ENCODE peak calls at places on chromosomes 3 and 15, in eight cellular contexts. One of them, this sample, is unnamed. For H3K36me3, the result is how much of the 10 kb centered on the place peaks cover.

GRCh38 chr3:19866751-19867347 is 67.2 kb downstream of the EFHB start:
- DNase-seq in cardiac muscle cell: peak
- DNase-seq in ovary: peak
- DNase-seq in neuronal stem cell: peak
- DNase-seq in prostate gland: peak
- DNase-seq in SJSA1: peak
- DNase-seq in CD8-positive, alpha-beta memory T cell: no peak
- DNase-seq in CD8-positive, alpha-beta T cell: peak
- DNase-seq in this sample: no peak

GRCh38 chr3:81749285-81749684 is 12.2 kb downstream of the GBE1 start:
- DNase-seq in cardiac muscle cell: no peak
- DNase-seq in ovary: no peak
- DNase-seq in neuronal stem cell: no peak
- DNase-seq in prostate gland: no peak
- DNase-seq in SJSA1: no peak
- DNase-seq in CD8-positive, alpha-beta memory T cell: no peak
- DNase-seq in CD8-positive, alpha-beta T cell: no peak
- DNase-seq in this sample: no peak

GRCh38 chr15:64749167-64749566 is 26.2 kb downstream of the RBPMS2 start:
- DNase-seq in cardiac muscle cell: no peak
- DNase-seq in ovary: no peak
- DNase-seq in neuronal stem cell: no peak
- DNase-seq in prostate gland: no peak
- DNase-seq in SJSA1: no peak
- DNase-seq in CD8-positive, alpha-beta memory T cell: no peak
- DNase-seq in CD8-positive, alpha-beta T cell: no peak
- DNase-seq in this sample: no peak

GRCh38 chr15:20357139-20358065 is 184.2 kb downstream of the GOLGA6L6 start:
- DNase-seq in cardiac muscle cell: no peak
- DNase-seq in ovary: no peak
- DNase-seq in neuronal stem cell: no peak
- DNase-seq in prostate gland: peak
- DNase-seq in SJSA1: no peak
- DNase-seq in CD8-positive, alpha-beta memory T cell: no peak
- DNase-seq in CD8-positive, alpha-beta T cell: no peak
- DNase-seq in this sample: no peak

GRCh38 chr3:48440590-48440958 is 517 bp downstream of the TMA7 start:
- DNase-seq in cardiac muscle cell: peak
- DNase-seq in ovary: no peak
- DNase-seq in neuronal stem cell: no peak
- DNase-seq in prostate gland: no peak
- DNase-seq in SJSA1: no peak
- DNase-seq in CD8-positive, alpha-beta memory T cell: no peak
- DNase-seq in CD8-positive, alpha-beta T cell: no peak
- DNase-seq in this sample: no peak

GRCh38 chr3:10228248-10228950 is 19.9 kb upstream of the TATDN2 start:
- DNase-seq in cardiac muscle cell: no peak
- DNase-seq in ovary: no peak
- DNase-seq in neuronal stem cell: no peak
- DNase-seq in prostate gland: no peak
- DNase-seq in SJSA1: no peak
- DNase-seq in CD8-positive, alpha-beta memory T cell: no peak
- DNase-seq in CD8-positive, alpha-beta T cell: no peak
- DNase-seq in this sample: no peak

GRCh38 chr3:58116985-58117384 is 93.8 kb downstream of the DNASE1L3 start:
- DNase-seq in cardiac muscle cell: no peak
- DNase-seq in ovary: no peak
- DNase-seq in neuronal stem cell: no peak
- DNase-seq in prostate gland: no peak
- DNase-seq in SJSA1: no peak
- DNase-seq in CD8-positive, alpha-beta memory T cell: no peak
- DNase-seq in CD8-positive, alpha-beta T cell: no peak
- DNase-seq in this sample: no peak

GRCh38 chr15:38062679-38063078 is 128.2 kb downstream of the TMCO5A start:
- DNase-seq in cardiac muscle cell: no peak
- DNase-seq in ovary: no peak
- DNase-seq in neuronal stem cell: no peak
- DNase-seq in prostate gland: no peak
- DNase-seq in SJSA1: no peak
- DNase-seq in CD8-positive, alpha-beta memory T cell: no peak
- DNase-seq in CD8-positive, alpha-beta T cell: no peak
- DNase-seq in this sample: no peak

GRCh38 chr3:67001086-67001861 is 3.2 kb downstream of the KBTBD8 start:
- DNase-seq in cardiac muscle cell: no peak
- DNase-seq in ovary: no peak
- DNase-seq in neuronal stem cell: no peak
- DNase-seq in prostate gland: no peak
- DNase-seq in SJSA1: no peak
- DNase-seq in CD8-positive, alpha-beta memory T cell: no peak
- DNase-seq in CD8-positive, alpha-beta T cell: no peak
- DNase-seq in this sample: no peak

GRCh38 chr3:59451041-59451763 is 401.4 kb upstream of the CFAP20DC start:
- DNase-seq in cardiac muscle cell: peak
- DNase-seq in ovary: no peak
- DNase-seq in neuronal stem cell: no peak
- DNase-seq in prostate gland: no peak
- DNase-seq in SJSA1: peak
- DNase-seq in CD8-positive, alpha-beta memory T cell: peak
- DNase-seq in CD8-positive, alpha-beta T cell: peak
- DNase-seq in this sample: no peak

GRCh38 chr15:65904301-65904700 is 35.0 kb downstream of the RAB11A start:
- DNase-seq in cardiac muscle cell: no peak
- DNase-seq in ovary: no peak
- DNase-seq in neuronal stem cell: no peak
- DNase-seq in prostate gland: no peak
- DNase-seq in SJSA1: no peak
- DNase-seq in CD8-positive, alpha-beta memory T cell: no peak
- DNase-seq in CD8-positive, alpha-beta T cell: no peak
- DNase-seq in this sample: no peak

GRCh38 chr15:29997499-29997898 is 85.3 kb upstream of the GOLGA8J start:
- DNase-seq in cardiac muscle cell: no peak
- DNase-seq in ovary: no peak
- DNase-seq in neuronal stem cell: no peak
- DNase-seq in prostate gland: no peak
- DNase-seq in SJSA1: no peak
- DNase-seq in CD8-positive, alpha-beta memory T cell: no peak
- DNase-seq in CD8-positive, alpha-beta T cell: no peak
- DNase-seq in this sample: no peak

GRCh38 chr3:42421818-42422796 is 11.7 kb upstream of the LYZL4 start:
- DNase-seq in cardiac muscle cell: no peak
- DNase-seq in ovary: no peak
- DNase-seq in neuronal stem cell: no peak
- DNase-seq in prostate gland: no peak
- DNase-seq in SJSA1: no peak
- DNase-seq in CD8-positive, alpha-beta memory T cell: no peak
- DNase-seq in CD8-positive, alpha-beta T cell: no peak
- DNase-seq in this sample: no peak

GRCh38 chr3:192866804-192867203 is 50.9 kb downstream of the MB21D2 start:
- DNase-seq in cardiac muscle cell: no peak
- DNase-seq in ovary: no peak
- DNase-seq in neuronal stem cell: no peak
- DNase-seq in prostate gland: no peak
- DNase-seq in SJSA1: no peak
- DNase-seq in CD8-positive, alpha-beta memory T cell: no peak
- DNase-seq in CD8-positive, alpha-beta T cell: no peak
- DNase-seq in this sample: no peak

GRCh38 chr15:73727330-73728018 is 25.7 kb downstream of the INSYN1 start:
- DNase-seq in cardiac muscle cell: peak
- DNase-seq in ovary: no peak
- DNase-seq in neuronal stem cell: no peak
- DNase-seq in prostate gland: no peak
- DNase-seq in SJSA1: no peak
- DNase-seq in CD8-positive, alpha-beta memory T cell: no peak
- DNase-seq in CD8-positive, alpha-beta T cell: no peak
- DNase-seq in this sample: no peak

GRCh38 chr3:62493116-62493801 is 119.9 kb upstream of the FEZF2 start:
- DNase-seq in cardiac muscle cell: no peak
- DNase-seq in ovary: no peak
- DNase-seq in neuronal stem cell: no peak
- DNase-seq in prostate gland: no peak
- DNase-seq in SJSA1: no peak
- DNase-seq in CD8-positive, alpha-beta memory T cell: no peak
- DNase-seq in CD8-positive, alpha-beta T cell: no peak
- DNase-seq in this sample: no peak

GRCh38 chr3:141623732-141624131 is 114.4 kb upstream of the RNF7 start:
- DNase-seq in cardiac muscle cell: no peak
- DNase-seq in ovary: no peak
- DNase-seq in neuronal stem cell: no peak
- DNase-seq in prostate gland: no peak
- DNase-seq in SJSA1: no peak
- DNase-seq in CD8-positive, alpha-beta memory T cell: no peak
- DNase-seq in CD8-positive, alpha-beta T cell: no peak
- DNase-seq in this sample: no peak

GRCh38 chr3:54625805-54626787 is 301.8 kb downstream of the LRTM1 start:
- DNase-seq in cardiac muscle cell: no peak
- DNase-seq in ovary: no peak
- DNase-seq in neuronal stem cell: no peak
- DNase-seq in prostate gland: no peak
- DNase-seq in SJSA1: no peak
- DNase-seq in CD8-positive, alpha-beta memory T cell: no peak
- DNase-seq in CD8-positive, alpha-beta T cell: no peak
- DNase-seq in this sample: no peak

GRCh38 chr3:141845407-141846049 is 30.9 kb upstream of the ATP1B3 start:
- DNase-seq in cardiac muscle cell: peak
- DNase-seq in ovary: no peak
- DNase-seq in neuronal stem cell: no peak
- DNase-seq in prostate gland: no peak
- DNase-seq in SJSA1: no peak
- DNase-seq in CD8-positive, alpha-beta memory T cell: no peak
- DNase-seq in CD8-positive, alpha-beta T cell: peak
- DNase-seq in this sample: peak

GRCh38 chr15:72205273-72205672 is 7.7 kb upstream of the GRAMD2A start:
- DNase-seq in cardiac muscle cell: no peak
- DNase-seq in ovary: no peak
- DNase-seq in neuronal stem cell: no peak
- DNase-seq in prostate gland: no peak
- DNase-seq in SJSA1: no peak
- DNase-seq in CD8-positive, alpha-beta memory T cell: no peak
- DNase-seq in CD8-positive, alpha-beta T cell: no peak
- DNase-seq in this sample: no peak

GRCh38 chr3:171339606-171340005 is 120.6 kb downstream of the TNIK start:
- DNase-seq in cardiac muscle cell: no peak
- DNase-seq in ovary: no peak
- DNase-seq in neuronal stem cell: no peak
- DNase-seq in prostate gland: peak
- DNase-seq in SJSA1: no peak
- DNase-seq in CD8-positive, alpha-beta memory T cell: no peak
- DNase-seq in CD8-positive, alpha-beta T cell: no peak
- DNase-seq in this sample: no peak

GRCh38 chr3:41768363-41768762 is 193.5 kb downstream of the ULK4 start:
- DNase-seq in cardiac muscle cell: no peak
- DNase-seq in ovary: no peak
- DNase-seq in neuronal stem cell: no peak
- DNase-seq in prostate gland: no peak
- DNase-seq in SJSA1: no peak
- DNase-seq in CD8-positive, alpha-beta memory T cell: no peak
- DNase-seq in CD8-positive, alpha-beta T cell: no peak
- DNase-seq in this sample: no peak

DNA sequence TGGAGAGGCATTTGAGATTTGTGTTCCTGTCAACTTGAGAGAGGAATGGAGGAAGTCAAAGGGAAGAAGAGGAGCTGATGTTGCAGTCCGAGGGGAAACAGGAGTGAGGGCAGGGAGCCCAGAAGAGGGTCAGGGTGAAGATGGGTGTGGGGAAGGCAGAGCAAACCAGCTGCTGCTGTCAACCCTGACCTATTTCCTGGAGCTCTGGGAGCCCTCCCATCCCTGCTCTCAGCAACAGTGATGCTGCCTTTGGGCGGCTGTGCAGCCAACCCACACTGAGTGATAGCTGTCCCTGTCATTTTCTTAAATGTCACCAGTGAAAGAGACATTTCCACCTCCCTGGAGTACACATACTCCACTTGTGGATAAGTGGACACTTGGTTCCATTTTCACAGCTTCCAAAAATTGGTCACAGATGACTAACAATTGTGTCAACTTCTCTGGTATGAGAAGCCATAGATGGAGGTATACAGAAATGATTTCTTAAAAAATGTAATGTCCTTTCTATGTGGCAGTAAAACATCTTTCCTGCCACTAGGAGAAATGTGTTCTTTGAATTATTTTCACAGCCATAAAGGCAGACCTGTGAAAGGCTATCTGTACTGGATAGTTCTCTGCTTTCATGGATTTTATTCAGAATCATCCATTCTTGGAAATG is 556.3 kb upstream of the TBL1XR1 start:
- DNase-seq in cardiac muscle cell: no peak
- DNase-seq in ovary: peak
- DNase-seq in neuronal stem cell: no peak
- DNase-seq in prostate gland: no peak
- DNase-seq in SJSA1: no peak
- DNase-seq in CD8-positive, alpha-beta memory T cell: no peak
- DNase-seq in CD8-positive, alpha-beta T cell: no peak
- DNase-seq in this sample: no peak
- H3K4me3 ChIP-seq in cardiac muscle cell: no peak
- H3K4me3 ChIP-seq in ovary: no peak
- H3K4me3 ChIP-seq in neuronal stem cell: no peak
- H3K4me3 ChIP-seq in prostate gland: no peak
- H3K4me3 ChIP-seq in SJSA1: no peak
- H3K4me3 ChIP-seq in CD8-positive, alpha-beta memory T cell: no peak
- H3K4me3 ChIP-seq in CD8-positive, alpha-beta T cell: no peak
- H3K4me3 ChIP-seq in this sample: no peak

GRCh38 chr15:63588826-63589225 is 8.4 kb upstream of the FBXL22 start:
- DNase-seq in cardiac muscle cell: no peak
- DNase-seq in ovary: no peak
- DNase-seq in neuronal stem cell: no peak
- DNase-seq in prostate gland: no peak
- DNase-seq in SJSA1: no peak
- DNase-seq in CD8-positive, alpha-beta memory T cell: no peak
- DNase-seq in CD8-positive, alpha-beta T cell: no peak
- DNase-seq in this sample: no peak
- H3K36me3 ChIP-seq in cardiac muscle cell: under half
- H3K36me3 ChIP-seq in ovary: under half
- H3K36me3 ChIP-seq in neuronal stem cell: under half
- H3K36me3 ChIP-seq in prostate gland: under half
- H3K36me3 ChIP-seq in SJSA1: half or more
- H3K36me3 ChIP-seq in CD8-positive, alpha-beta memory T cell: under half
- H3K36me3 ChIP-seq in CD8-positive, alpha-beta T cell: under half
- H3K36me3 ChIP-seq in this sample: under half

GRCh38 chr15:68820205-68820588 is 498 bp downstream of the ANP32A start:
- DNase-seq in cardiac muscle cell: peak
- DNase-seq in ovary: peak
- DNase-seq in neuronal stem cell: no peak
- DNase-seq in prostate gland: peak
- DNase-seq in SJSA1: no peak
- DNase-seq in CD8-positive, alpha-beta memory T cell: peak
- DNase-seq in CD8-positive, alpha-beta T cell: peak
- DNase-seq in this sample: no peak
- H3K4me3 ChIP-seq in cardiac muscle cell: peak
- H3K4me3 ChIP-seq in ovary: peak
- H3K4me3 ChIP-seq in neuronal stem cell: peak
- H3K4me3 ChIP-seq in prostate gland: peak
- H3K4me3 ChIP-seq in SJSA1: peak
- H3K4me3 ChIP-seq in CD8-positive, alpha-beta memory T cell: peak
- H3K4me3 ChIP-seq in CD8-positive, alpha-beta T cell: peak
- H3K4me3 ChIP-seq in this sample: peak

DNA sequence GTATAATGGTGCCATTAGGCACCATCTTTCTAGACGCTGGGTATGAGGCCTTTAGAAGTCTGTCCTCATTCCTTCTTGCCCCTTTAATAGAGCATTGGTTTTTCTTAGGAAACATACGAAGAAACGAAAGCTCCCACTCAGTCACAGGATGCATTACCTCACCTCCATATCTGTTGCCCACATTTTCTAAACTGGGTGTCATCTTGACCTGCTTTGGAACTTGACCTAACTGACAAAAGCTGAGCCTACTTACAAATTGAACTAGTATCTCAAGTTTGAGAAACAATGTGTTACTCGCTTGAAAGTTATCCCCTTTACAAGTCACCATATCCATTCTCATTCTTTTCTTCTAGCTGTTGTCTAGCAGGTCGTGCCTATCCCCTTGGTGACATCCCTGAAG is 102.7 kb downstream of the VPS8 start:
- DNase-seq in cardiac muscle cell: no peak
- DNase-seq in ovary: no peak
- DNase-seq in neuronal stem cell: no peak
- DNase-seq in prostate gland: no peak
- DNase-seq in SJSA1: no peak
- DNase-seq in CD8-positive, alpha-beta memory T cell: no peak
- DNase-seq in CD8-positive, alpha-beta T cell: no peak
- DNase-seq in this sample: no peak
- H3K36me3 ChIP-seq in cardiac muscle cell: under half
- H3K36me3 ChIP-seq in ovary: under half
- H3K36me3 ChIP-seq in neuronal stem cell: under half
- H3K36me3 ChIP-seq in prostate gland: under half
- H3K36me3 ChIP-seq in SJSA1: under half
- H3K36me3 ChIP-seq in CD8-positive, alpha-beta memory T cell: under half
- H3K36me3 ChIP-seq in CD8-positive, alpha-beta T cell: under half
- H3K36me3 ChIP-seq in this sample: under half

This sample was measured in iPS DF 6.9.